ENCODE peak calls at places on chromosome 11, in seven cellular contexts. S is D341Med; O is stimulated activated CD8-positive, alpha-beta memory T cell treated with anti-CD3 and anti-CD28 coated beads, Interleukin-15, amount 100 ng/mL, for 48 hours; P is immature natural killer cell; T is activated T-cell treated with anti-CD3 and anti-CD28 coated beads for 24 hours; W is AG04450; U is NCI-H1694 treated with DMSO at 0.1 percent for 48 hours. F is an unnamed sample.
A peak's percentile ranks its signal among the peaks of the same experiment; 100 is the strongest.

GRCh38 chr11:4076774-4077173 is 17.8 kb upstream of the RRM1 start:
- DNase-seq in S (no peak), O (no peak), P (no peak), T (no peak), W (no peak), U (no peak), F (no peak)

GRCh38 chr11:3840289-3840869 is 380 bp downstream of the RHOG start:
- DNase-seq in S (peak; percentile 48), O (no peak), P (no peak), T (peak; percentile 40), W (no peak), U (no peak), F (no peak)

GRCh38 chr11:126307706-126308105 is 3.8 kb downstream of the DCPS start:
- DNase-seq in S (peak; percentile 53), O (no peak), P (no peak), T (no peak), W (no peak), U (no peak), F (no peak)

GRCh38 chr11:93662177-93662575 is 694 bp downstream of the CEP295 start:
- DNase-seq in S (no peak), O (no peak), P (no peak), T (no peak), W (no peak), U (no peak), F (no peak)

GRCh38 chr11:3157381-3158130 is 7.6 kb downstream of the OSBPL5 start:
- DNase-seq in S (no peak), O (no peak), P (peak; percentile 79), T (no peak), W (no peak), U (no peak), F (no peak)

GRCh38 chr11:113675003-113675471 is 31.1 kb downstream of the TMPRSS5 start:
- DNase-seq in S (no peak), O (peak; percentile 36), P (no peak), T (no peak), W (peak; percentile 32), U (no peak), F (no peak)

GRCh38 chr11:47412152-47412746 is 3.9 kb downstream of the SLC39A13 start:
- DNase-seq in S (peak; percentile 72), O (no peak), P (peak; percentile 57), T (no peak), W (no peak), U (no peak), F (no peak)

GRCh38 chr11:16346975-16347374 is 9.4 kb downstream of the SOX6 start:
- DNase-seq in S (no peak), O (no peak), P (no peak), T (no peak), W (no peak), U (no peak), F (no peak)

GRCh38 chr11:72569966-72570892 is 104.0 kb downstream of the PDE2A start:
- DNase-seq in S (no peak), O (no peak), P (peak; percentile 66), T (no peak), W (peak; percentile 43), U (no peak), F (no peak)

GRCh38 chr11:73265278-73265810 is 6.8 kb upstream of the P2RY6 start:
- DNase-seq in S (no peak), O (no peak), P (no peak), T (no peak), W (no peak), U (no peak), F (no peak)

GRCh38 chr11:72897506-72897905 is 83.3 kb downstream of the ATG16L2 start:
- DNase-seq in S (no peak), O (no peak), P (no peak), T (no peak), W (no peak), U (no peak), F (no peak)

GRCh38 chr11:47389577-47390072 is 11.3 kb upstream of the SPI1 start:
- DNase-seq in S (peak; percentile 19), O (no peak), P (peak; percentile 63), T (no peak), W (no peak), U (no peak), F (no peak)

GRCh38 chr11:115257286-115258077 is 246.7 kb downstream of the CADM1 start:
- DNase-seq in S (no peak), O (no peak), P (no peak), T (no peak), W (no peak), U (no peak), F (no peak)

GRCh38 chr11:43399983-43400630 is 41.4 kb downstream of the TTC17 start:
- DNase-seq in S (no peak), O (no peak), P (no peak), T (no peak), W (no peak), U (no peak), F (no peak)

GRCh38 chr11:67027943-67028542 is 5.1 kb downstream of the SYT12 start:
- DNase-seq in S (no peak), O (no peak), P (no peak), T (no peak), W (no peak), U (no peak), F (no peak)

GRCh38 chr11:119178166-119178680 is 7.1 kb upstream of the NHERF4 start:
- DNase-seq in S (no peak), O (no peak), P (no peak), T (no peak), W (no peak), U (no peak), F (no peak)

GRCh38 chr11:62445314-62445740 is 26.5 kb downstream of the SCGB1A1 start:
- DNase-seq in S (no peak), O (no peak), P (no peak), T (no peak), W (peak; percentile 56), U (no peak), F (no peak)

GRCh38 chr11:17730608-17731462 is 3.7 kb upstream of the KCNC1 start:
- DNase-seq in S (peak; percentile 86), O (peak; percentile 46), P (peak; percentile 40), T (peak; percentile 57), W (peak; percentile 33), U (peak; percentile 64), F (peak; percentile 50)

GRCh38 chr11:62030071-62030684 is 62.7 kb upstream of the FTH1 start:
- DNase-seq in S (no peak), O (no peak), P (no peak), T (no peak), W (no peak), U (no peak), F (no peak)

GRCh38 chr11:63804259-63804658 is 9.0 kb upstream of the SPINDOC start:
- DNase-seq in S (no peak), O (no peak), P (no peak), T (no peak), W (no peak), U (no peak), F (no peak)

GRCh38 chr11:65489706-65490310 is 9.0 kb upstream of the MALAT1 start:
- DNase-seq in S (no peak), O (no peak), P (no peak), T (no peak), W (no peak), U (peak; percentile 61), F (peak; percentile 34)

GRCh38 chr11:7672960-7673723 is at the start of gene CYB5R2:
- DNase-seq in S (no peak), O (no peak), P (no peak), T (no peak), W (no peak), U (no peak), F (no peak)

GRCh38 chr11:117225553-117226170 is 6.2 kb downstream of the PCSK7 start:
- DNase-seq in S (no peak), O (no peak), P (no peak), T (no peak), W (no peak), U (no peak), F (no peak)

GRCh38 chr11:77066229-77067023 is at the start of gene CAPN5:
- DNase-seq in S (peak; percentile 99), O (peak; percentile 86), P (peak; percentile 89), T (peak; percentile 83), W (peak; percentile 76), U (peak; percentile 28), F (peak; percentile 31)

GRCh38 chr11:63567044-63567840 is 4.1 kb upstream of the PLAAT2 start:
- DNase-seq in S (no peak), O (peak; percentile 43), P (peak; percentile 86), T (peak; percentile 55), W (peak; percentile 34), U (no peak), F (peak; percentile 34)

GRCh38 chr11:3947084-3947483 is 91.6 kb downstream of the STIM1 start:
- DNase-seq in S (no peak), O (no peak), P (peak; percentile 83), T (peak; percentile 41), W (no peak), U (no peak), F (no peak)

GRCh38 chr11:92070026-92070889 is 154.4 kb upstream of the FAT3 start:
- DNase-seq in S (no peak), O (no peak), P (no peak), T (no peak), W (no peak), U (no peak), F (no peak)

GRCh38 chr11:69049490-69049867 is 747 bp downstream of the TPCN2 start:
- DNase-seq in S (no peak), O (no peak), P (peak; percentile 14), T (no peak), W (no peak), U (no peak), F (no peak)

GRCh38 chr11:95556342-95557151 is 233.0 kb downstream of the FAM76B start:
- DNase-seq in S (no peak), O (no peak), P (no peak), T (peak; percentile 7), W (peak; percentile 23), U (peak; percentile 4), F (no peak)

GRCh38 chr11:120056301-120057027 is 81.4 kb downstream of the TRIM29 start:
- DNase-seq in S (no peak), O (no peak), P (no peak), T (no peak), W (no peak), U (no peak), F (no peak)

GRCh38 chr11:1390603-1391164 is 950 bp downstream of the BRSK2 start:
- DNase-seq in S (peak; percentile 76), O (no peak), P (no peak), T (no peak), W (no peak), U (no peak), F (no peak)

GRCh38 chr11:129388824-129389223 is 13.2 kb downstream of the BARX2 start:
- DNase-seq in S (no peak), O (no peak), P (no peak), T (no peak), W (no peak), U (no peak), F (no peak)

GRCh38 chr11:121210445-121210970 is 82.1 kb upstream of the SC5D start:
- DNase-seq in S (no peak), O (no peak), P (no peak), T (no peak), W (no peak), U (no peak), F (no peak)

GRCh38 chr11:126606484-126606883 is 251.0 kb downstream of the ST3GAL4 start:
- DNase-seq in S (no peak), O (no peak), P (no peak), T (no peak), W (no peak), U (no peak), F (no peak)

GRCh38 chr11:117497206-117497951 is 169.7 kb downstream of the CEP164 start:
- DNase-seq in S (no peak), O (no peak), P (no peak), T (no peak), W (no peak), U (no peak), F (no peak)